ENCODE peak calls at places on chromosomes 5 and 9, in seven cellular contexts. P is HCT116, H is GM23338, G is OCI-LY7, N is GM23248, U is fibroblast of lung, Z is hepatocyte. S is an unnamed sample. For H3K4me1 and H3K36me3, the result is how much of the 10 kb centered on the place peaks cover.

GRCh38 chr5:135208555-135209494 is 174.8 kb upstream of the PITX1 start:
- DNase-seq in Z (peak), G (no peak), U (peak), H (peak), N (peak), P (peak), S (no peak)

GRCh38 chr5:87885727-87886126 is 382.9 kb downstream of the TMEM161B start:
- DNase-seq in N (no peak), Z (no peak), U (no peak), H (no peak), P (no peak), G (peak), S (no peak)

GRCh38 chr5:158911693-158912363 is 187.9 kb downstream of the EBF1 start:
- DNase-seq in N (peak), P (no peak), G (no peak), U (no peak), Z (no peak), H (no peak), S (no peak)

GRCh38 chr5:58459860-58460726 is at the start of gene PLK2:
- DNase-seq in U (peak), P (peak), N (peak), H (peak), Z (peak), G (no peak), S (peak)

GRCh38 chr9:32991895-32992595 is 9.4 kb downstream of the APTX start:
- DNase-seq in P (no peak), U (no peak), Z (no peak), N (no peak), G (no peak), H (no peak), S (no peak)

GRCh38 chr5:74947961-74948613 is 81.9 kb upstream of the FAM169A start:
- DNase-seq in P (no peak), H (peak), U (peak), Z (peak), N (peak), G (no peak), S (no peak)

GRCh38 chr9:119289740-119290139 is 79.5 kb downstream of the BRINP1 start:
- DNase-seq in N (peak), U (no peak), H (peak), P (no peak), G (peak), Z (peak), S (peak)

GRCh38 chr9:106964822-106965525 is 102.0 kb downstream of the ZNF462 start:
- DNase-seq in P (no peak), Z (no peak), N (peak), G (no peak), U (peak), H (no peak), S (no peak)

GRCh38 chr9:134925011-134925511 is 7.3 kb upstream of the FCN1 start:
- DNase-seq in P (no peak), Z (no peak), H (no peak), N (no peak), U (no peak), G (no peak), S (no peak)

GRCh38 chr5:96144289-96144688 is 182.6 kb upstream of the ELL2 start:
- DNase-seq in N (no peak), H (peak), Z (peak), U (no peak), P (no peak), G (no peak), S (no peak)

GRCh38 chr5:96142786-96143434 is 181.3 kb upstream of the ELL2 start:
- DNase-seq in Z (no peak), G (no peak), P (no peak), H (no peak), N (peak), U (peak), S (no peak)

GRCh38 chr5:96141749-96142148 is 180.1 kb upstream of the ELL2 start:
- DNase-seq in P (no peak), N (no peak), H (no peak), Z (no peak), G (no peak), U (peak), S (no peak)

GRCh38 chr5:96142184-96142781 is 180.6 kb upstream of the ELL2 start:
- DNase-seq in P (no peak), H (no peak), N (no peak), U (no peak), G (no peak), Z (no peak), S (no peak)

GRCh38 chr5:96143450-96143849 is 181.8 kb upstream of the ELL2 start:
- DNase-seq in U (peak), H (no peak), P (no peak), Z (no peak), G (no peak), N (no peak), S (no peak)
- H3K4me1 ChIP-seq in U (under half), H (under half), P (under half), Z (under half), G (under half), N (under half), S (under half)

DNA sequence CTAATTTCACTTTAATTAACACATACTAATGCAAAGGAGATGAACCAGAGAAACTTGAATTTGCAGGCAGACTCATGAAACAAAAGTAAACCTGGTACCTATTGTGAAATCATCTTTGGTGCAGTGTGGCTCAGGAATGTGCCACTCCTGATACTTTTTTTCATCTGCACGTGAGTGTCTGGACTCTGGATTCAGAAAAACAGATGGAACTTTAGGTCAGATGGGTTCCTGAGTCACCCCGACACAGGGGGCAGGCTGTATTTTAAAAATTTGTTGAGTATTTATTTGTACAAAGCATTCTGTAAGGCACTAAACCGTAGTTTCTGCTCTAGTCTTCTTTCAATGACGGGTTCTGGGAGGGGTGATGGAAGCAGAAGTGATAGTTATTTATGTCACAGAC is 52.2 kb upstream of the TUT7 start:
- DNase-seq in P (no peak), U (peak), Z (peak), N (peak), H (no peak), G (no peak), S (no peak)
- H2AFZ ChIP-seq in P (peak), U (no peak), Z (no peak), N (peak), H (no peak), G (no peak), S (no peak)

DNA sequence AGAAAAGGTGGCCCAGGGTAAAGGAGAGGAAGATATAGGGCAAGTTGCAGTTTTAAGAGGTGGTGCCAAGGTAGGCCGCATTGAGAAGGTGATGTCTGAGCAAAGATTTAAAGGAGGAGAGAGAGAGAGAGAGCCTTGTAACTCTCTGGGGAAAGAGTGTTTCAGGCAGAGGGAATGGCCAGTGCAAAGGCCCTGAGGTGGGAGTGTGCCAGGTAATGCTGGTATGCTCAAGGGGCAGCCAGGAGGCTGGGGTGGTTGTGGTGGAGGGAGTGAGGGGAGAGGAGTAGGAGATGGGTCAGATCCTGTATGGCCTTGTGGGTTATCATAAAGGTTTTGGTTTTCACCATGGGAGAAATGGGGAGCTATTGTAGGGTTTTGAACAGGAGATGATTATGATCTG is 9.9 kb downstream of the MCCC2 start:
- DNase-seq in N (no peak), G (no peak), Z (no peak), U (no peak), H (no peak), P (no peak), S (no peak)
- H3K36me3 ChIP-seq in N (under half), G (half or more), Z (under half), U (under half), H (under half), P (under half), S (half or more)

DNA sequence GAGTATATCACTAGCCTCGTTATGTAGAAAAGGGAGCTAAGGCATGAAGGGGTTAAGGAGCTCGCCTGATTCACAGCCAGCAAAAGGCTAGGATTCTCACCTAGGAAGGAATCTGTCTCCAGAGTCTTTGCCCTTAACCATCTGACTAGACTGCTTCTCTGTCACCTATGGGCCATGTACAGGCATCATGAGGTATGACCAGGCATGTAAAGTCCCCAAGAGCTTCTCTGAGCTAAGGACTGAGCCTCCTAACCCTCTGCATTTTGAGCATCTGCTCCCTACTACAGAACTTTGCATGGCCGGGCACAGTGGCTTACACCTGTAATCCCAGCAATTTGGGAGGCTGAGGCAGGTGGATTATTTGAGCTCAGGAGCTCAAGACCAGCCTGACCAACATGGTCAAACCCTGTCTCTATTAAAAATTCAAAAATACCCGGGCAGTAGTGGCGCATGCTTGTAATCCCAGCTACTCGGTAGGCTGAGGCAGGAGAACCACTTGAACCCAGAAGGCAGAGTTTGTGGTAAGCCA is 33.3 kb upstream of the IL7R start:
- DNase-seq in H (no peak), U (no peak), Z (no peak), N (no peak), P (no peak), G (no peak), S (no peak)
- H3K4me1 ChIP-seq in H (under half), U (under half), Z (under half), N (under half), P (under half), G (under half), S (under half)

GRCh38 chr5:113044776-113045175 is 68.2 kb downstream of the DCP2 start:
- DNase-seq in H (no peak), P (no peak), U (no peak), G (no peak), N (no peak), Z (no peak), S (no peak)

GRCh38 chr5:113048931-113049330 is 72.3 kb downstream of the DCP2 start:
- DNase-seq in U (no peak), P (no peak), N (no peak), G (no peak), Z (no peak), H (no peak), S (no peak)

GRCh38 chr5:113047234-113047633 is 70.6 kb downstream of the DCP2 start:
- DNase-seq in N (peak), U (no peak), H (no peak), Z (peak), G (no peak), P (peak), S (no peak)

GRCh38 chr5:113050606-113051391 is 74.2 kb downstream of the DCP2 start:
- DNase-seq in G (no peak), N (peak), U (peak), H (no peak), P (no peak), Z (no peak), S (no peak)

DNA sequence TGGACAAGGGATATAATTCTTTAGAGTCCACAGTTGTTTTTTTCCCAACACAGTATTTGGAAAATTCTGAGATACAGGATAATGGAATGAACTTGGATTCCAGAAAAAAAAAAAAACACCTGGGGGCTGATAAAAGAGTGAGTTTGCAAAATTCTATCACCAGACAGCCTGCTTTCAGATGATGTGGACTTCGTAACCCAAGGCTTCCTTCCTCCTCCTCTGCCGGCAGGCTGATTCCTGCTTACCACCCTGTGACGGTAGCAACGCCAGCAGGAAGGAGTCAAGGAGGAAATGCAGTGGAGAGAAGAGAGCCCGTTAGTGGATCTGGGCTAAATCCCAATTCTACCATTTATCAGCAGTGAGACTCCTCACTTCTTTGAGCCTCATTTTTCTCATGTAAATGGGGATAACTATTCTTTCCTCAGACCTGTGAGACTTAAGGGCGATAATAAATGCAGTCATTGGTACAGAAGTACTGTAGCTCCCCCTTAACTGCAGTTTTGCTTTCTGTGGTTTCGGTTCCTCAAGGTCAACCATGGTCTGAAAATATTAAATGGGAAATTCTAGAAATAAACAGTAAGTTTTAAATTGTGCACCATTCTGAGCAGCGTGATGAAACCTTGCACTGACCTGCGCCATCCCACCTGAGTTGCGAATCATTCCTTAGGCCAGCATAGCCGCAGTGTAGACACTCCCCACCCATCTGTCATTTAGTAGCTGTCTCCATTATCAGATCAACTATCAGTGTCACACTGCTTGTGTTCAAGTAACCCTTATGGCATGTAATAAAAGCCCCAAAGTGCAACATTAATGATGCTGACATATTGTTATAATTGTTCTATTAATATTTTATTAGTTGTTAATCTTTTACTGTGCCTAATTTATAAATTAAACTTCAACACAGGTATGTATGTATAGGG is 71.4 kb downstream of the DCP2 start:
- DNase-seq in P (no peak), Z (no peak), H (no peak), N (no peak), G (peak), U (no peak), S (no peak)
- H2AFZ ChIP-seq in P (no peak), Z (no peak), H (no peak), N (no peak), G (peak), U (no peak), S (no peak)

GRCh38 chr9:137273616-137274320 is 3.8 kb upstream of the TOR4A start:
- DNase-seq in G (peak), H (no peak), P (no peak), N (no peak), U (no peak), Z (no peak), S (no peak)

GRCh38 chr9:137273095-137273490 is 4.4 kb upstream of the TOR4A start:
- DNase-seq in Z (no peak), P (no peak), G (no peak), U (no peak), N (no peak), H (no peak), S (no peak)

GRCh38 chr9:137270929-137271695 is 6.4 kb upstream of the TOR4A start:
- DNase-seq in U (no peak), G (no peak), H (no peak), N (no peak), P (no peak), Z (no peak), S (peak)

GRCh38 chr9:137271696-137272076 is 5.8 kb upstream of the TOR4A start:
- DNase-seq in U (no peak), H (no peak), Z (no peak), P (no peak), N (no peak), G (no peak), S (no peak)

DNA sequence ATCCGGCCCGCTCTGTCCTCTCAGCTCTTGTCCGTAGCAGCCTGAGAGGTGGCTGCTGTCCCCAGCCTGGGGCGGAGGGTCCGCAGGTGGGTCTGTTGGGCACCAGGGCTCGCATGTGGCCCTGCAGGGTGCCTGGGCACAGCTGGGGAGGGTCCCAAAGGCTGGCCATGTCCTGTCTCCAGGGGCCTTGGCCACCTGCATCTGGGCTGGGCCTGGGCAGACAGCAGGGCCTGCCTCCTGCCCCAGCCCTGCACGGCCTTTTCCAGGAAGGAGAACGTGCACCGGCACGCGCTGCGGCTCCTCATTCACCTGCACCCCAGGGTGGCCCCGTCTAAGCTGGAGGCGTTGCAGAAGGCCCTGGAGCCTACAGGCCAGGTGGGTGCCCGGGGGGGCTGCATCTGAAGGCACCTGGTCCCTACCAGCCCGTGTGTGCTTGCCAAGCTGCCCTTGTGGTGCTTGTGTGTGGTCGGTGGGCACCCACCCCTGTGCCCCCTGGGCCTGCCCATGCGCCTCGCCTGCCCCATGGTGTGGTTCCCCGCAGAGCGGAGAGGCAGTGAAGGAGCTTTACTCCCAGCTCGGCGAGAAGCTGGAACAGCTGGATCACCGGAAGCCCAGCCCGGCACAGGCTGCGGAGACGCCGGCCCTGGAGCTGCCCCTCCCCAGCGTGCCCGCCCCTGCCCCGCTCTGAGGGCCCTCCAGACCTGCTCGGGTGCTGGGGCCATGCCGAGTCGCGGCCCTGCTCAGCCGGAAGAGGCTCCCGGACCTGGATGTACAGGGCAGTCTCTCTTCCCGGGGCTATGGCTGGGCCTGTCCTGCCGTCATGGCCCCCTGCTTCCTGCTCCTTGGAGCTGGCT is 5.1 kb upstream of the TOR4A start:
- DNase-seq in U (no peak), N (no peak), P (no peak), G (no peak), H (no peak), Z (no peak), S (no peak)
- H3K36me3 ChIP-seq in U (under half), N (under half), P (under half), G (under half), H (under half), Z (under half), S (under half)